ENCODE peak calls at places on chromosomes 3 and 15, in four cellular contexts. T, A, O and N are unnamed samples.

GRCh38 chr3:164608554-164609276 is 469.6 kb downstream of the SI start:
- DNase-seq in T (no peak), A (no peak), O (no peak), N (no peak)

GRCh38 chr15:100438570-100438969 is 90.2 kb downstream of the CERS3 start:
- DNase-seq in T (no peak), A (no peak), O (no peak), N (no peak)

GRCh38 chr15:55282284-55282833 is 7.3 kb downstream of the RAB27A start:
- DNase-seq in T (no peak), A (peak), O (no peak), N (no peak)

GRCh38 chr3:172355836-172356235 is 92.4 kb downstream of the GHSR start:
- DNase-seq in T (no peak), A (no peak), O (peak), N (no peak)

GRCh38 chr3:49674491-49674983 is 386 bp downstream of the APEH start:
- DNase-seq in T (no peak), A (peak), O (no peak), N (no peak)

GRCh38 chr3:138509586-138509985 is 75.2 kb downstream of the ESYT3 start:
- DNase-seq in T (no peak), A (no peak), O (no peak), N (no peak)

GRCh38 chr3:186669378-186670084 is 3.7 kb downstream of the HRG start:
- DNase-seq in T (no peak), A (no peak), O (peak), N (no peak)

GRCh38 chr3:136802481-136802996 is 16.4 kb upstream of the SLC35G2 start:
- DNase-seq in T (no peak), A (no peak), O (peak), N (no peak)

GRCh38 chr3:128950223-128950938 is 43.5 kb downstream of the CFAP92 start:
- DNase-seq in T (peak), A (peak), O (peak), N (peak)

GRCh38 chr3:1275495-1275894 is 182.7 kb downstream of the CNTN6 start:
- DNase-seq in T (no peak), A (no peak), O (no peak), N (no peak)

GRCh38 chr15:99443768-99444446 is 121.9 kb upstream of the MEF2A start:
- DNase-seq in T (peak), A (no peak), O (no peak), N (no peak)

GRCh38 chr3:180855364-180855763 is 57.1 kb upstream of the FXR1 start:
- DNase-seq in T (peak), A (no peak), O (peak), N (peak)

GRCh38 chr15:40695469-40695910 is 516 bp downstream of the RAD51 start:
- DNase-seq in T (no peak), A (peak), O (no peak), N (peak)

GRCh38 chr3:71859128-71859519 is 74.2 kb upstream of the PROK2 start:
- DNase-seq in T (no peak), A (peak), O (peak), N (peak)

GRCh38 chr3:13213911-13214846 is 140.9 kb upstream of the IQSEC1 start:
- DNase-seq in T (no peak), A (no peak), O (no peak), N (no peak)

GRCh38 chr3:29324180-29324651 is 43.3 kb downstream of the RBMS3 start:
- DNase-seq in T (no peak), A (no peak), O (no peak), N (no peak)

GRCh38 chr15:39792025-39792893 is 9.6 kb upstream of the FSIP1 start:
- DNase-seq in T (no peak), A (no peak), O (no peak), N (no peak)

GRCh38 chr15:98296653-98297052 is 336.1 kb downstream of the ARRDC4 start:
- DNase-seq in T (no peak), A (no peak), O (no peak), N (no peak)

GRCh38 chr15:100715571-100716455 is 113.4 kb downstream of the ASB7 start:
- DNase-seq in T (peak), A (no peak), O (no peak), N (peak)

GRCh38 chr3:113255100-113255853 is 43.9 kb downstream of the BOC start:
- DNase-seq in T (no peak), A (peak), O (no peak), N (no peak)

GRCh38 chr3:113211370-113212154 is at the start of gene BOC:
- DNase-seq in T (no peak), A (no peak), O (no peak), N (no peak)

DNA sequence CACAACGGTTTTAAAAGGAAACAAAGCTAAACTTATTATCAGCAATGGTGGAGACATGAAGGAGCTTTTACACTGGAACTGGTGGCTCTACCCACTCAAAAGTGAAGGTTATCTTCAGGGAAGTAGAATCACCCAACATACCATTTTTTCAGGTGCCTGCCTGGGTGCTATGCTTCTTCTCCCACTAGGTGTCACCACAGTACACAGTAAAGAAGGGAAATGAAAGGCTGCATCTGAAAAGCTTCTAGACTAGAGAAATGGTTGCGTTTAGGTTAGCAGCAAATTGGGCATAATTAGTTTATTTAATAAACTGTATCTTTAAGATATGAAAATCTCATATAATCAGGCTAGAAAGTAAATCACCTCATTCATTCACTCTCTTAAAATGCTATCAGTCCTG is 47.0 kb upstream of the SELENOK start:
- DNase-seq in T (peak), A (peak), O (peak), N (peak)
- TF ChIP-seq FOSL1 in T (no peak), A (no peak), O (no peak), N (no peak)

GRCh38 chr3:25469609-25470008 is 41.5 kb downstream of the RARB start:
- DNase-seq in T (no peak), A (no peak), O (no peak), N (no peak)
- TF ChIP-seq FOSL1 in T (no peak), A (no peak), O (no peak), N (no peak)

GRCh38 chr3:54895613-54896012 is 32.2 kb downstream of the LRTM1 start:
- DNase-seq in T (no peak), A (no peak), O (no peak), N (no peak)

GRCh38 chr3:54900954-54901591 is 26.8 kb downstream of the LRTM1 start:
- DNase-seq in T (no peak), A (no peak), O (no peak), N (no peak)

GRCh38 chr3:54899273-54899672 is 28.6 kb downstream of the LRTM1 start:
- DNase-seq in T (no peak), A (no peak), O (no peak), N (no peak)

GRCh38 chr3:54892168-54892567 is 35.7 kb downstream of the LRTM1 start:
- DNase-seq in T (no peak), A (no peak), O (no peak), N (no peak)

DNA sequence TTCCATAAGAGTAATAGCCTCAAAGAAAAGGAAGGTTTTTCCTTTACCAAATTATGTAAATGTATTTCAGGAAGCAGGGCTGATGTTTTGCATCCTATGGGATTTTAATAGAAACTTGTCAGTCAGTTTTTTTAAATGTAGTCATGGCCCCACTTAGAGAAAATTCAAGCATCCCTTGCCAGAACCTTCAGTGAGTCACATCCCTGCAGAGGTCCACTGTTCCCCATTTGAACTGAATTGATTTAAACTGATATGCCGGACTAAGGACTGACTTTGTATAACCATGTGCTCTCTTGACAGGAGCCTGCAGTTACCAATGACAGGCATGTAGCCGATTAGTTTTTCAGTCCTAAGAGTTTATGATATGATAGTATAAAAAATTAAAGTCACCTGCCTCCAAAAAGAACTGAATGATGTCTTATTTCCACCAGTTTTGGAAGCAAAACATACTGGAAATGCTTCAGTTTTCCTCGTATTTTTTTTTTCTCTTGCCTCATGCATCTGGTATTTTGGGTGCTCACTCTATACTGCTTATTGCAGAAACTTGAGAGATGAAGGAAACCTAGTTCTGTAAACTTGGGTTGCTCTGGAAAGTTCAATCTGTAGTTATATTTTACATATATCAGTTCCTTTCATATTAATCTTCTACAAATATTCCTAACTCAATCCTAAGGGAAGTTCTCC is 30.7 kb downstream of the LRTM1 start:
- DNase-seq in T (no peak), A (no peak), O (no peak), N (no peak)
- TF ChIP-seq FOSL1 in T (no peak), A (no peak), O (no peak), N (no peak)

GRCh38 chr15:85589873-85590272 is 204.9 kb downstream of the KLHL25 start:
- DNase-seq in T (no peak), A (no peak), O (no peak), N (peak)

GRCh38 chr15:85584791-85585360 is 204.5 kb downstream of the AKAP13 start:
- DNase-seq in T (no peak), A (no peak), O (no peak), N (no peak)

GRCh38 chr15:85591622-85592021 is 203.1 kb downstream of the KLHL25 start:
- DNase-seq in T (no peak), A (no peak), O (no peak), N (no peak)

GRCh38 chr15:85588657-85589056 is 206.1 kb downstream of the KLHL25 start:
- DNase-seq in T (no peak), A (no peak), O (no peak), N (no peak)

DNA sequence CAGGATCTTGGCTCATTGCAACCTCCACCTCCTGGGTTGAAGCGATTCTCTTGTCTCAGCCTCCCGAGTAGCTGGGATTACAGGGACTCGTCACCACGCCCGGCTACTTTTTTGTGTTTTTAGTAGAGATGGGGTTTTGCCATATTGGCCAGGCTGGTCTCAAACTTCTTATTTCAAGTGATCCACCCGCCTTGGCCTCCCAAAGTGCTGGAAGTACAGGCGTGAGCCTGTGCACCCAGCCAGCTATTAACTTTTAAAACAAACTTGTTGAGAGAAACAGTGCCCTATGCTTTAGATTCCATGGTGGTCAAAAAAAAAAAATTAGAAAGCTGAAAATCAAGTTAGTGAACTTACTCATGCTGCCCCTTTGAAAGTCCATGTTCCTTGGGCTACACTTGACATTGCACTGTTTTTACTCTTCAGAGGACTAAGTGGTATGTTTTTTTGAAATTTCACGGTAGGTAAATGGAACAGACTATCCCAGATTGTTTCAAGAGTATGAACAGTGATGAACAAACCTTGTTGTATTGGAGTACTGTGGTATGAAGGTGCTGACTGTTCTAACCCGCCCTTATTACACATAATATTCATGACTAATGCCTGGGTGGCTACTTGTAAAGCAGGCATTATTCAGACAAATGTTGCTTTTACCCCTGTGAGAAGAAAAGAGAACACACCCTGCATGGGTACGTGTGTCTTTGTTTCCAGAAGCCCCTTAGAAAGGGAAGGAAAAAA is 206.9 kb downstream of the KLHL25 start:
- DNase-seq in T (no peak), A (no peak), O (peak), N (no peak)
- TF ChIP-seq FOSL1 in T (no peak), A (no peak), O (peak), N (no peak)

GRCh38 chr3:153273767-153274443 is 111.9 kb downstream of the RAP2B start:
- DNase-seq in T (no peak), A (no peak), O (no peak), N (no peak)

GRCh38 chr3:153274521-153274920 is 112.5 kb downstream of the RAP2B start:
- DNase-seq in T (no peak), A (no peak), O (no peak), N (no peak)

GRCh38 chr3:153275514-153275913 is 113.5 kb downstream of the RAP2B start:
- DNase-seq in T (no peak), A (no peak), O (no peak), N (no peak)

GRCh38 chr3:153273217-153273616 is 111.2 kb downstream of the RAP2B start:
- DNase-seq in T (no peak), A (no peak), O (no peak), N (no peak)

DNA sequence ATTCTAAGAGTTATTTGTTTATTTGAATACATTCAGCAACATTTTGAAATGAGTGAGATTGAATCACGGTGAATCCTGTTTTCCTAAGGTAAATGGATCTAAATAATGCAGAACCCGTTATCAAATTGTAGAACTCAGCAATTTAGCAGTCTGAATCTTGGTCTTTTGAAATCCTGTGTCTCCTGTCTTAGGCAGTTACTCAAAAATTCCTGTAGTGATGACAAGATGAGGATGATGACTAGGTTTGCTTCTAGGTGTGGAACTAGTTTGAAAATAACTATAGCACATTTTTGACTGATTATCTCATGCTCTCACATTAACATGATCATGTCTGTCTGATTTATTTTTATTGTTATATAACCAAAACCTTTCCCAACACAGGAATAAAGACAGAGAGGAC is 115.0 kb downstream of the RAP2B start:
- DNase-seq in T (no peak), A (no peak), O (no peak), N (no peak)
- TF ChIP-seq FOSL1 in T (no peak), A (no peak), O (no peak), N (no peak)

DNA sequence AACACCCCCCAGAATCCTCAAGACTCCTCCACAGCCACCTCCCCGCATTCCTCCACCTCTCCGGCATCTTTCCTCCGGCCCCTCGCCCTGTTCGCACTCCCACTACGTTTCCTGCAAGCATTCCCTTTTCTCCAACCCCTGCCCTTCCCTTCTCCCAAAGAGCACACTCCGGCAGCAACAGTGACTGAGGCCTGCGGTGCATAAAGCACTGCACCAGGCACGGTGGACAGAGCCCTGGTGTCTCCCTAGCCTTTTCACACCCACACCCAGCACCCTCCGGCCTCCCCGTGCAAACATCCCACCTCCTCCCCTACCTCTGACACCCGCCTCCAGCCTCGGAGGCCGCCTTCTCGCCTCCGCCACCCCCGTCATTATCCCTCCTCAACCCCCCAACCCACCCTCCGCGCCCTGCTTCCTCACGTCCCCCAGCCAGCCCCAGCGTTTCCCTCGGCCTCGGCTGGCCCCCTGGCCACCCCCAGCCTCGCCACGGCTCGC is 577 bp downstream of the ZNF148 start:
- DNase-seq in T (peak), A (peak), O (no peak), N (peak)
- TF ChIP-seq FOSL1 in T (no peak), A (no peak), O (no peak), N (no peak)

GRCh38 chr3:42500909-42501308 is 1.5 kb upstream of the VIPR1 start:
- DNase-seq in T (no peak), A (no peak), O (no peak), N (no peak)

GRCh38 chr3:42498034-42498433 is 4.4 kb upstream of the VIPR1 start:
- DNase-seq in T (no peak), A (no peak), O (no peak), N (no peak)

GRCh38 chr3:42498791-42499477 is 3.5 kb upstream of the VIPR1 start:
- DNase-seq in T (peak), A (no peak), O (no peak), N (no peak)

GRCh38 chr3:42500091-42500490 is 2.4 kb upstream of the VIPR1 start:
- DNase-seq in T (peak), A (no peak), O (no peak), N (no peak)

DNA sequence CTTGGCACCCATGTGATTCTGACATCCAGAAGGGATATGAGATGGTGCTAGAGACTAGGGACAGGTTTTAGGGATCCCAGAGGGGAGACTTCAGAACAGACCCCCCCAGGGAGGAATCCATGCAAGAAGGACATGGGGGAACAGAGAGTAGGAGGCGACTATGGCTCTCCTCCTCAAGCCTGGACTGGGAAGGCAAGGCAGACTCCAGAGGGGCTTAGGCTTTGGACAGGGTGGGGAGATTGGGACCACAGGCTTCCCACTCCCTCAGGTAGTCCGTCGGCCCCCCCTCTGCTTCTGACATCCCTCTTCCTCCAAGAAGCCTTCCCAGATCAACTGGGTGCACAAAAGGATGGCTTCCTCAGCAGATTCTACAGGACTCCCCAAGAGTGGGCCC is 3.0 kb upstream of the VIPR1 start:
- DNase-seq in T (peak), A (no peak), O (no peak), N (no peak)
- TF ChIP-seq FOSL1 in T (no peak), A (no peak), O (no peak), N (no peak)

GRCh38 chr3:52469001-52469400 is 13.6 kb downstream of the NISCH start:
- DNase-seq in T (no peak), A (no peak), O (no peak), N (no peak)

GRCh38 chr3:52472239-52472783 is 16.9 kb downstream of the NISCH start:
- DNase-seq in T (no peak), A (no peak), O (no peak), N (no peak)

GRCh38 chr3:52470920-52471319 is 15.5 kb downstream of the NISCH start:
- DNase-seq in T (no peak), A (no peak), O (no peak), N (no peak)

GRCh38 chr3:52471371-52472238 is 16.2 kb downstream of the NISCH start:
- DNase-seq in T (peak), A (no peak), O (no peak), N (no peak)

DNA sequence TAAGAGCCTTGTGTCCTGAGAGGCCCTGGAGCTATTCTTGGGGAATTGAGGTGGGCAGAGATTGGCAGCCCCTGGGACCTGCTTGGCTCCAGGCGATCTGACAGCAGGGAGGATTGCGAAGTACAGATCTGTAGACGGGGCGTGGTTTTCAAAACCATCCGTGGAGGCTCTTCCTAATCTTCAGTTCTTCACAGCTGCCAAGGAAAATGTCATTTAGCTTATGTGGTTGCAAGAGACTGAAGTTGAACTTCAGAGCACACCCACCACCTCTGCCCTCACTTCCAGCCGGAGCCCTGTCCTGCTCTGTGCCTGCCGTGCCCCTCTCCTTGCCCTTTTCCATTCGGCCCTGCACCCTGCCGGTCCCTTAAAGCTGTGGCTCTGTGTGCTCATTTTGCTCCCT is 12.9 kb downstream of the NISCH start:
- DNase-seq in T (no peak), A (no peak), O (no peak), N (no peak)
- TF ChIP-seq FOSL1 in T (no peak), A (no peak), O (no peak), N (no peak)

DNA sequence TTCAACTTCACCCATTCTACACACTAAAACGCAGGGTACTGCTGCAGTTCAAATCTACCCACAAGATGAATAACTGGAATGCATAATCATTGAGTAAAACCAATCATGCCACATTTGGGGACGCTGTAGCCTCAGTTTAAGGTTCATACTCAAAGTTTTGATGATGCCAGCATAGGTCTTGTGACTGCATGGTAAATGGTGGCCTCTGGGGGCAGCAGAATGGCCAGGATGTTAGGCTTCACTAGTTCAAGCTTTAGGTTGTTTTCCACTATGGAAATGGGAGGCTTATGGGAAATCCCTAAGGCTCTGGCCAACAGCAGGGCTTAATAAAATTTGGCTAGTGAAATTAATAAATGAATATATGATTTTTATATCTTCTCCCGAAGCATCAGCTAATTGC is 104.3 kb upstream of the TSC22D2 start:
- DNase-seq in T (no peak), A (peak), O (peak), N (peak)
- TF ChIP-seq FOSL1 in T (no peak), A (no peak), O (no peak), N (no peak)